ENCODE peak calls at places on chromosomes 16 and 17, in six cellular contexts. E is SJCRH30, S is stomach, Y is psoas muscle, U is endothelial cell of umbilical vein, P is mesendoderm. I is an unnamed sample.
A peak's percentile ranks its signal among the peaks of the same experiment; 100 is the strongest.

GRCh38 chr17:66632716-66633115 is 202.2 kb upstream of the CACNG5 start:
- DNase-seq in S (no peak), E (no peak), P (no peak), Y (no peak), U (no peak), I (no peak)

GRCh38 chr17:44922136-44922535 is 6.8 kb upstream of the GFAP start:
- DNase-seq in P (no peak), E (no peak), S (no peak), Y (no peak), U (no peak), I (no peak)

GRCh38 chr17:69609495-69610315 is 195.2 kb downstream of the MAP2K6 start:
- DNase-seq in P (peak; percentile 50), S (no peak), E (peak; percentile 53), Y (no peak), U (peak; percentile 69), I (no peak)

GRCh38 chr16:81522141-81522701 is 77.6 kb downstream of the CMIP start:
- DNase-seq in S (no peak), E (no peak), P (peak; percentile 81), U (no peak), Y (no peak), I (no peak)

GRCh38 chr17:71828182-71828596 is 292.6 kb upstream of the SOX9 start:
- DNase-seq in S (no peak), P (peak; percentile 98), U (no peak), E (peak; percentile 12), Y (no peak), I (no peak)

GRCh38 chr16:88804552-88805339 is 1.2 kb downstream of the CDT1 start:
- DNase-seq in S (no peak), E (no peak), U (no peak), P (peak; percentile 55), Y (no peak), I (no peak)

GRCh38 chr16:50265260-50265659 is 1.1 kb upstream of the ADCY7 start:
- DNase-seq in S (peak; percentile 54), U (no peak), E (peak; percentile 82), Y (no peak), P (peak; percentile 55), I (no peak)

GRCh38 chr16:15583526-15583925 is 59.4 kb downstream of the MARF1 start:
- DNase-seq in U (no peak), E (no peak), S (no peak), Y (no peak), P (no peak), I (no peak)

GRCh38 chr16:8619671-8620370 is 1.7 kb upstream of the METTL22 start:
- DNase-seq in S (no peak), P (no peak), E (no peak), U (no peak), Y (no peak), I (no peak)

GRCh38 chr17:29643817-29644160 is 21.1 kb upstream of the CORO6 start:
- DNase-seq in Y (no peak), U (no peak), E (no peak), S (no peak), P (no peak), I (no peak)

GRCh38 chr17:74450231-74450630 is 16.2 kb upstream of the CD300A start:
- DNase-seq in P (no peak), E (no peak), Y (no peak), S (no peak), U (no peak), I (no peak)

GRCh38 chr17:68238894-68239293 is 8.9 kb upstream of the AMZ2 start:
- DNase-seq in E (no peak), P (no peak), U (no peak), S (no peak), Y (no peak), I (no peak)

DNA sequence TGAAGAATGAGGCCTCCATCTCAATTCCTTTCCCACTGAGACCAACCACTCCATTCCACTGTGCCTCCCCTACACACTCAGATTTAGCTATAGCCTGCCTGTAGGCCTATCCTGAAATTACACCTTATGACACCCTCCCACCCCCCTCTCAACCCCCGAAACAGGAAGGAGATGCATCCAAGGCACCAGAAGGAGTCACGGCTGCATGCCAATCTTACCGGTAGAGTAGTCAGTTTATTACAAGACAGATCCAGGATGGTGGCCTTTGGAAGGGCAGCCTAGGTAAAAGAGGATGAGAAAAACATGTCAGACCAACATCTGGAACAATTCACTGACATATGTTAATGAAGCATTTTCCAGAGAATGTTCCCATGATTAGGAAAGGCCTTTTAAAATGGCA is 2.6 kb downstream of the LRRC59 start:
- DNase-seq in E (no peak), Y (no peak), S (no peak), P (no peak), U (no peak), I (no peak)
- H3K4me3 ChIP-seq in E (no peak overlapping the region), Y (no peak overlapping the region), S (peak overlapping the region; percentile 98), P (no peak overlapping the region), U (no peak overlapping the region), I (no peak overlapping the region)

GRCh38 chr17:1000597-1001490 is 3.9 kb downstream of the TIMM22 start:
- DNase-seq in P (peak; percentile 29), S (peak; percentile 63), E (peak; percentile 89), U (peak; percentile 87), Y (no peak), I (peak; percentile 72)
- H3K4me1 ChIP-seq in P (no peaks in the 10 kb centered on the region), S (peaks cover 85% of the 10 kb centered on the region), E (peaks cover 36% of the 10 kb centered on the region), U (peaks cover 70% of the 10 kb centered on the region), Y (peaks cover 85% of the 10 kb centered on the region), I (peaks cover 43% of the 10 kb centered on the region)

GRCh38 chr17:1762906-1763829 is 1.3 kb downstream of the SERPINF1 start:
- DNase-seq in S (no peak), Y (peak; percentile 76), E (peak; percentile 67), P (no peak), U (no peak), I (peak; percentile 64)
- H3K4me3 ChIP-seq in S (peak overlapping the region; percentile 48), Y (peak overlapping the region; percentile 71), E (peak overlapping the region; percentile 62), P (no peak overlapping the region), U (no peak overlapping the region), I (no peak overlapping the region)

GRCh38 chr16:1543085-1543896 is 9.8 kb downstream of the TMEM204 start:
- DNase-seq in S (peak; percentile 32), Y (peak; percentile 77), E (peak; percentile 49), U (peak; percentile 92), P (peak; percentile 71), I (no peak)

GRCh38 chr16:1545044-1545736 is 11.7 kb downstream of the TMEM204 start:
- DNase-seq in E (no peak), P (no peak), U (peak; percentile 64), Y (no peak), S (no peak), I (no peak)

GRCh38 chr16:1548727-1549126 is 15.3 kb downstream of the TMEM204 start:
- DNase-seq in E (no peak), Y (no peak), S (no peak), U (peak; percentile 71), P (no peak), I (no peak)

GRCh38 chr16:1548234-1548633 is 14.8 kb downstream of the TMEM204 start:
- DNase-seq in Y (no peak), P (no peak), U (peak; percentile 76), E (no peak), S (no peak), I (no peak)

DNA sequence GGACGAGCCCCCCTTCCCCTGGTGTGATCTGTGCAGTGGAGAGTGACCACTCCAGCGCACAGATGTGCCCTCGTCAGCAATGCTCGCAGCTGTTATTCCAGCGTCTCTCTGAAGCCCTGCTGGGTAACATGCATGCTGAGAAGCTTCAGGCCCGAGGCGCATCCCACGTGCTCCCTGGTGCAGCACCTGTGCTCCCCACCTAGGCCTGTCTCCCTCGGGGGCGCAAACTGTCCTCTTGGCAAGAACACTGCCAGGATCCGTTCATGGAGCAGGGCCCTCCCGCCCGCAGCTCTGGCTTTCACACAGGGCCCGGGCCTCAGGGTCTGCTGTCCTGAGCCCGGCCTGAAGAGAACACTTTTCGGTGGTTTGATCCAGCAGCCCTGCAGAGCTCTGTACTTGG is 13.0 kb downstream of the TMEM204 start:
- DNase-seq in Y (no peak), S (no peak), E (no peak), U (no peak), P (no peak), I (no peak)
- H3K4me1 ChIP-seq in Y (peaks cover 41% of the 10 kb centered on the region), S (peaks cover 36% of the 10 kb centered on the region), E (peaks cover 14% of the 10 kb centered on the region), U (peaks cover 67% of the 10 kb centered on the region), P (no peaks in the 10 kb centered on the region), I (no peaks in the 10 kb centered on the region)

DNA sequence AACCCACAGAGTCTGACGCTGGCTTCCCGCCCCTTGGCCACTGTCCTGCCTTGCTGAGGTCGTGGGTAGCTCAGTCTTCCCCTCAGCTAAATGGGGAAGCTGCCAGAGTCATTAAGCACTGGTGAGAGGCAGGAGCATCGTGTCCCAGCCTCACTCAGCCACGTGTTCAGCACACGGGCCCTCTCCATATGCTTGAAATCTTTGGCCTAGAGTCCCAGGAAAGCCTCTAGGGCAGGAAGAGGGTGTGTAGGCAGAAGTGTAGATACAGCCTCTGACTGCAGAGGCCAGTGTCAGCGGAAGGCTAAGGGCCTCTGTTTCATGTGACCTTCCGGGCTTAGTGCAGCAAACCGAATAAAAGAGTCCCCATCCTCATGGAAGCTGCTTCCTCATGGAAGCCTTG is 4.1 kb downstream of the DHODH start:
- DNase-seq in Y (no peak), U (no peak), E (no peak), S (no peak), P (peak; percentile 15), I (no peak)
- H3K4me3 ChIP-seq in Y (no peak overlapping the region), U (no peak overlapping the region), E (no peak overlapping the region), S (no peak overlapping the region), P (no peak overlapping the region), I (no peak overlapping the region)

GRCh38 chr17:2106308-2106707 is 51.4 kb downstream of the HIC1 start:
- DNase-seq in Y (no peak), U (peak; percentile 55), S (no peak), P (no peak), E (no peak), I (no peak)

GRCh38 chr17:2107506-2107905 is 52.6 kb downstream of the HIC1 start:
- DNase-seq in E (no peak), P (no peak), S (no peak), Y (no peak), U (no peak), I (no peak)

GRCh38 chr17:2107050-2107449 is 52.1 kb downstream of the HIC1 start:
- DNase-seq in Y (no peak), P (no peak), S (no peak), U (no peak), E (no peak), I (no peak)

GRCh38 chr17:2103456-2103855 is 48.6 kb downstream of the HIC1 start:
- DNase-seq in E (no peak), P (no peak), U (no peak), Y (no peak), S (no peak), I (no peak)

DNA sequence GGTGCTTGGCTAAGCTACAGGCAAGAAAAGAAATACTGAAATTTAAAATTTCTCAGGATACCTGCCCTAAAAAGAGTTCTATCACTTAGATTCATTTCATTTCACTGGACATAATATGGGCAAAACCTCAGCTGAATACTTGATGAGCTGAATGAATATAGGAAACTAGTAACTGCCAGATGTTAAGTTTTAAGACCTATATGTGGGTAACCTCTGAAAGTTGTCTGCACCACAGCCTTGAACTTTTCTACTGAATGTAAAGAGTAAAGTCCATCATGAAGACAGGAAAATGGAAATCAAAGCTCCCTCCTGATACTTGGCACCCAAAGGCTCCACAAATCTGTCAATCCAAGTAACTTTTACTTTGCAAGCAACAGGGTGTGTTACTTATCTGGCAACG is 50.8 kb downstream of the HIC1 start:
- DNase-seq in P (no peak), S (no peak), U (no peak), Y (no peak), E (no peak), I (no peak)
- H3K4me1 ChIP-seq in P (no peaks in the 10 kb centered on the region), S (peaks cover 29% of the 10 kb centered on the region), U (peaks cover 19% of the 10 kb centered on the region), Y (peaks cover 5% of the 10 kb centered on the region), E (no peaks in the 10 kb centered on the region), I (no peaks in the 10 kb centered on the region)